ENCODE peak calls at places on chromosomes 7 and 10, in nine cellular contexts. X is EL; G is stimulated activated CD8-positive, alpha-beta memory T cell treated with anti-CD3 and anti-CD28 coated beads, Interleukin-7, amount 100 ng/mL, for 24 hours; O is body of pancreas; J is cerebellar cortex; N is hepatic stellate cell; T is M059J; D is spleen; I is lower leg skin. P is an unnamed sample.

GRCh38 chr7:50449501-50449880 is 659 bp downstream of the FIGNL1 start:
- DNase-seq in I (no peak), G (no peak), X (no peak), J (peak), T (no peak), O (no peak), D (no peak), N (no peak), P (no peak)

GRCh38 chr7:12056381-12056780 is 154.7 kb upstream of the TMEM106B start:
- DNase-seq in T (peak), I (no peak), X (no peak), J (no peak), N (no peak), O (no peak), D (no peak), G (no peak), P (peak)

GRCh38 chr7:21426286-21426957 is 1.5 kb upstream of the SP4 start:
- DNase-seq in T (peak), D (no peak), J (no peak), I (no peak), N (no peak), O (no peak), X (peak), G (no peak), P (peak)

GRCh38 chr10:102384053-102384452 is 11.5 kb upstream of the NFKB2 start:
- DNase-seq in J (peak), T (peak), X (no peak), O (no peak), D (peak), G (no peak), I (no peak), N (no peak), P (peak)

GRCh38 chr10:47152861-47153349 is 147.1 kb upstream of the GDF10 start:
- DNase-seq in N (no peak), J (no peak), G (no peak), D (no peak), X (peak), T (peak), I (no peak), O (no peak), P (no peak)

GRCh38 chr7:79778786-79779382 is 325.4 kb upstream of the MAGI2 start:
- DNase-seq in O (no peak), X (peak), G (no peak), J (no peak), D (no peak), T (peak), N (peak), I (no peak), P (peak)

GRCh38 chr10:70966848-70967553 is 78.6 kb upstream of the PCBD1 start:
- DNase-seq in G (no peak), I (no peak), J (peak), N (no peak), X (no peak), T (no peak), D (peak), O (no peak), P (no peak)

GRCh38 chr7:151794508-151795167 is 82.3 kb downstream of the PRKAG2 start:
- DNase-seq in D (peak), I (no peak), T (peak), N (no peak), X (no peak), O (no peak), J (no peak), G (no peak), P (no peak)

GRCh38 chr7:149824301-149824741 is 13.9 kb upstream of the ZNF862 start:
- DNase-seq in X (no peak), D (peak), I (no peak), O (no peak), J (no peak), G (no peak), T (no peak), N (no peak), P (no peak)

GRCh38 chr10:102287991-102288390 is 42.7 kb downstream of the GBF1 start:
- DNase-seq in G (no peak), J (no peak), X (no peak), D (no peak), N (no peak), T (no peak), O (no peak), I (no peak), P (no peak)

GRCh38 chr10:100637785-100638184 is 102.0 kb downstream of the HIF1AN start:
- DNase-seq in X (peak), D (no peak), J (peak), T (peak), I (no peak), G (no peak), N (no peak), O (no peak), P (no peak)

GRCh38 chr10:22648547-22648961 is 65.8 kb downstream of the PIP4K2A start:
- DNase-seq in G (no peak), N (no peak), J (no peak), I (no peak), X (peak), D (no peak), O (no peak), T (peak), P (peak)

GRCh38 chr7:23662983-23663313 is 17.1 kb upstream of the FAM221A start:
- DNase-seq in N (no peak), G (no peak), J (no peak), D (no peak), I (no peak), O (no peak), T (no peak), X (no peak), P (no peak)

GRCh38 chr7:150972746-150973145 is 5.4 kb downstream of the KCNH2 start:
- DNase-seq in D (no peak), X (no peak), O (no peak), N (no peak), G (no peak), T (no peak), J (no peak), I (no peak), P (no peak)

GRCh38 chr7:89312561-89312960 is 517.0 kb upstream of the TEX47 start:
- DNase-seq in I (no peak), O (no peak), G (no peak), N (no peak), T (no peak), D (no peak), J (no peak), X (no peak), P (no peak)

GRCh38 chr10:28991326-28991725 is 297.5 kb upstream of the LYZL1 start:
- DNase-seq in X (peak), T (peak), J (peak), I (no peak), G (no peak), N (peak), O (no peak), D (no peak), P (peak)

GRCh38 chr10:129530486-129531065 is 63.5 kb downstream of the MGMT start:
- DNase-seq in O (no peak), D (no peak), X (no peak), N (no peak), T (no peak), G (no peak), I (no peak), J (no peak), P (no peak)

GRCh38 chr10:3136336-3136735 is 36.2 kb downstream of the PITRM1 start:
- DNase-seq in D (peak), J (peak), X (no peak), T (no peak), O (peak), I (no peak), G (no peak), N (no peak), P (peak)

GRCh38 chr7:16975712-16976111 is 93.9 kb upstream of the AGR3 start:
- DNase-seq in G (no peak), D (no peak), O (no peak), J (no peak), I (no peak), T (no peak), X (no peak), N (no peak), P (no peak)

GRCh38 chr10:63642808-63643207 is 121.6 kb downstream of the REEP3 start:
- DNase-seq in T (no peak), X (no peak), D (no peak), O (no peak), G (no peak), J (no peak), I (no peak), N (no peak), P (no peak)

GRCh38 chr10:55668326-55668922 is 692.6 kb downstream of the ZWINT start:
- DNase-seq in N (no peak), T (no peak), X (no peak), O (peak), D (no peak), J (no peak), G (no peak), I (no peak), P (no peak)

GRCh38 chr7:5283421-5284303 is 919 bp downstream of the SLC29A4 start:
- DNase-seq in J (peak), D (no peak), T (no peak), X (peak), G (no peak), O (peak), I (no peak), N (peak), P (no peak)

GRCh38 chr10:103451871-103452713 is at the start of gene CALHM2:
- DNase-seq in X (peak), G (peak), O (peak), I (peak), N (peak), J (peak), T (peak), D (peak), P (peak)

GRCh38 chr7:115004121-115004520 is 82.2 kb downstream of the MDFIC start:
- DNase-seq in I (no peak), O (no peak), J (no peak), X (no peak), G (no peak), T (peak), N (no peak), D (no peak), P (no peak)

GRCh38 chr7:142711722-142712616 is 37.3 kb upstream of the PRSS1 start:
- DNase-seq in O (peak), I (no peak), J (peak), T (peak), N (peak), X (peak), D (no peak), G (peak), P (peak)

GRCh38 chr7:92685146-92686042 is 95.2 kb upstream of the FAM133B start:
- DNase-seq in J (no peak), T (no peak), X (no peak), G (peak), D (no peak), O (no peak), N (no peak), I (no peak), P (no peak)

GRCh38 chr10:31157125-31157983 is 125.7 kb upstream of the ZNF438 start:
- DNase-seq in G (no peak), D (no peak), J (peak), I (no peak), T (peak), O (peak), X (peak), N (no peak), P (peak)

GRCh38 chr10:98425511-98426352 is 10.8 kb upstream of the PYROXD2 start:
- DNase-seq in D (no peak), G (no peak), X (peak), O (peak), N (peak), I (peak), T (peak), J (peak), P (peak)

GRCh38 chr10:17512341-17513001 is 58.1 kb upstream of the ST8SIA6 start:
- DNase-seq in X (peak), J (no peak), I (no peak), O (peak), T (peak), N (peak), G (no peak), D (no peak), P (peak)

GRCh38 chr10:91552706-91553105 is 80.2 kb downstream of the PPP1R3C start:
- DNase-seq in D (no peak), X (no peak), N (no peak), J (no peak), O (peak), I (no peak), G (no peak), T (peak), P (peak)

GRCh38 chr10:110352930-110353243 is 48.2 kb upstream of the SMNDC1 start:
- DNase-seq in G (no peak), J (no peak), T (no peak), O (no peak), D (no peak), I (no peak), X (no peak), N (no peak), P (no peak)

GRCh38 chr10:118754556-118755423 is at the start of gene CACUL1:
- DNase-seq in T (peak), G (peak), N (peak), J (peak), I (peak), D (peak), O (peak), X (peak), P (peak)

GRCh38 chr7:20831451-20831850 is 44.8 kb upstream of the SP8 start:
- DNase-seq in D (no peak), O (no peak), J (peak), T (no peak), I (no peak), X (no peak), G (no peak), N (no peak), P (no peak)

GRCh38 chr7:86629-87028 is 105.7 kb upstream of the FAM20C start:
- DNase-seq in J (no peak), I (no peak), D (no peak), T (no peak), X (no peak), N (no peak), G (no peak), O (no peak), P (no peak)

GRCh38 chr10:105797234-105797890 is 1156.3 kb downstream of the SORCS3 start:
- DNase-seq in O (peak), I (no peak), X (peak), G (no peak), N (no peak), T (peak), J (peak), D (no peak), P (no peak)

GRCh38 chr10:60964257-60965235 is 20.6 kb upstream of the RHOBTB1 start:
- DNase-seq in X (peak), G (no peak), I (peak), T (peak), N (peak), D (peak), J (peak), O (peak), P (peak)